ENCODE peak calls at places on chromosome 5, in eight cellular contexts. O, K, P, C, J, Z, B and F are unnamed samples.

GRCh38 chr5:32190094-32190493 is 16.0 kb upstream of the GOLPH3 start:
- ATAC-seq in K (no peak), J (no peak), O (no peak), P (peak), B (no peak), C (peak), Z (no peak), F (peak)

GRCh38 chr5:16082053-16082452 is 97.5 kb downstream of the MARCHF11 start:
- ATAC-seq in Z (no peak), C (no peak), P (no peak), J (no peak), B (no peak), O (no peak), K (no peak), F (no peak)

GRCh38 chr5:76074487-76074886 is 8.7 kb upstream of the SV2C start:
- ATAC-seq in O (no peak), J (no peak), Z (peak), K (peak), B (peak), P (peak), C (no peak), F (no peak)

GRCh38 chr5:149379177-149379761 is at the start of gene IL17B:
- ATAC-seq in P (no peak), O (no peak), J (no peak), Z (no peak), K (no peak), B (no peak), C (no peak), F (no peak)

GRCh38 chr5:127936439-127936972 is 147.1 kb upstream of the SLC12A2 start:
- ATAC-seq in J (peak), O (no peak), Z (peak), P (no peak), K (peak), B (peak), C (no peak), F (no peak)

GRCh38 chr5:7261049-7261448 is 134.9 kb upstream of the ADCY2 start:
- ATAC-seq in O (peak), C (no peak), B (peak), Z (no peak), K (no peak), P (peak), J (peak), F (no peak)

GRCh38 chr5:138637256-138637655 is 62.1 kb upstream of the HSPA9 start:
- ATAC-seq in P (no peak), J (no peak), Z (no peak), O (no peak), K (no peak), C (no peak), B (no peak), F (no peak)

GRCh38 chr5:161314033-161314432 is 232.5 kb downstream of the GABRB2 start:
- ATAC-seq in K (no peak), Z (no peak), J (no peak), O (peak), B (no peak), C (no peak), P (peak), F (no peak)

GRCh38 chr5:134458676-134459403 is 47.2 kb upstream of the CDKN2AIPNL start:
- ATAC-seq in J (no peak), C (peak), O (no peak), Z (no peak), B (no peak), P (no peak), K (no peak), F (peak)

GRCh38 chr5:78404682-78405293 is 44.4 kb downstream of the SCAMP1 start:
- ATAC-seq in J (no peak), O (no peak), C (no peak), B (peak), K (peak), P (no peak), Z (no peak), F (no peak)

GRCh38 chr5:139513852-139514485 is 31.4 kb upstream of the STING1 start:
- ATAC-seq in J (no peak), B (peak), P (no peak), O (peak), Z (no peak), K (no peak), C (peak), F (no peak)

GRCh38 chr5:82149434-82149833 is 128.7 kb downstream of the RPS23 start:
- ATAC-seq in O (no peak), K (no peak), B (no peak), P (no peak), Z (no peak), J (no peak), C (no peak), F (no peak)

GRCh38 chr5:169646856-169647255 is 9.8 kb downstream of the DOCK2 start:
- ATAC-seq in J (no peak), B (peak), O (no peak), P (no peak), K (no peak), Z (no peak), C (no peak), F (no peak)

GRCh38 chr5:134846641-134846960 is 833 bp downstream of the C5orf24 start:
- ATAC-seq in B (peak), P (no peak), Z (no peak), K (peak), O (no peak), J (peak), C (peak), F (no peak)

GRCh38 chr5:135750506-135750905 is 84.0 kb upstream of the SLC25A48 start:
- ATAC-seq in C (no peak), K (no peak), B (no peak), J (no peak), Z (no peak), O (no peak), P (no peak), F (no peak)

GRCh38 chr5:177071671-177072385 is 14.9 kb upstream of the FGFR4 start:
- ATAC-seq in K (peak), B (peak), Z (peak), C (peak), O (peak), J (peak), P (peak), F (peak)

GRCh38 chr5:53930457-53930856 is 370.0 kb downstream of the NDUFS4 start:
- ATAC-seq in P (no peak), C (no peak), Z (no peak), B (no peak), J (no peak), O (no peak), K (no peak), F (no peak)

GRCh38 chr5:111337133-111337532 is 112.9 kb downstream of the CAMK4 start:
- ATAC-seq in P (no peak), C (no peak), B (peak), Z (no peak), J (no peak), O (no peak), K (peak), F (no peak)

GRCh38 chr5:39362646-39363045 is 1.6 kb downstream of the C9 start:
- ATAC-seq in J (no peak), B (no peak), P (no peak), Z (no peak), C (no peak), K (no peak), O (no peak), F (no peak)

GRCh38 chr5:76953551-76954382 is 922 bp downstream of the CRHBP start:
- ATAC-seq in O (peak), J (peak), Z (no peak), K (peak), C (peak), B (no peak), P (peak), F (peak)

GRCh38 chr5:29069104-29069402 is 2030.7 kb upstream of the CDH9 start:
- ATAC-seq in K (no peak), P (no peak), B (no peak), J (no peak), O (no peak), C (no peak), Z (no peak), F (no peak)

GRCh38 chr5:55062039-55062779 is 38.2 kb downstream of the GZMK start:
- ATAC-seq in P (peak), J (peak), B (no peak), O (no peak), K (peak), C (no peak), Z (peak), F (no peak)

GRCh38 chr5:177440211-177440989 is 6.2 kb upstream of the PRR7 start:
- ATAC-seq in K (peak), P (no peak), J (no peak), O (no peak), C (no peak), Z (no peak), B (no peak), F (no peak)

GRCh38 chr5:79091064-79091463 is 20.5 kb upstream of the BHMT start:
- ATAC-seq in P (no peak), B (no peak), O (no peak), K (no peak), J (no peak), C (peak), Z (no peak), F (peak)

GRCh38 chr5:3599283-3600105 is 3.9 kb downstream of the IRX1 start:
- ATAC-seq in O (no peak), C (no peak), K (no peak), B (no peak), J (peak), P (peak), Z (no peak), F (no peak)
- TF ChIP-seq CTCF in O (peak), C (no peak), K (no peak), B (no peak), J (peak), P (no peak), Z (no peak), F (no peak)

GRCh38 chr5:13331585-13331984 is 612.9 kb downstream of the DNAH5 start:
- ATAC-seq in P (no peak), O (no peak), J (no peak), K (no peak), C (no peak), Z (no peak), B (no peak), F (no peak)

GRCh38 chr5:13322769-13323168 is 621.7 kb downstream of the DNAH5 start:
- ATAC-seq in O (no peak), Z (no peak), K (no peak), C (no peak), P (no peak), B (no peak), J (no peak), F (no peak)

GRCh38 chr5:13325765-13326164 is 618.7 kb downstream of the DNAH5 start:
- ATAC-seq in Z (no peak), J (no peak), C (no peak), O (peak), P (no peak), B (no peak), K (no peak), F (no peak)

DNA sequence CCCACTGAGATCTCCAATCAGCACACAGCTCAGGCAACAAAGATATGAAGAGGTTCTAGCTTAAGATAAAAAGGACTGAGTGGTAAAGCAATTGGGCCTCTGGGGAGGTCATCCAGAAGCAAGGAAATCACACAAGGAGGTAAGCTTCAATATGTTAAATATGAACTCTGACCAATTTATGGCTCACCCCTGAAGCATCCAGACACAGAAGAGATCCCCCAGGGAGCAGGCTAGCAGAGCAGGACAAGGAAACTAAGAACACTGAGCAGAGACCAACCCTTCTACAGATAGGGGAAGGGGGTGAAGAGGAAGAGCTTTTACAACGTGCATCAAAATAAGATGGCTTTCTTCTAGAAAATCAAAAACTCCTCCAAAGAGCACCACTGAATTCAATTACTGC is 616.2 kb downstream of the DNAH5 start:
- ATAC-seq in K (no peak), J (no peak), C (no peak), O (no peak), Z (no peak), B (no peak), P (no peak), F (no peak)
- TF ChIP-seq CTCF in K (no peak), J (no peak), C (no peak), O (no peak), Z (no peak), B (no peak), P (no peak), F (no peak)

DNA sequence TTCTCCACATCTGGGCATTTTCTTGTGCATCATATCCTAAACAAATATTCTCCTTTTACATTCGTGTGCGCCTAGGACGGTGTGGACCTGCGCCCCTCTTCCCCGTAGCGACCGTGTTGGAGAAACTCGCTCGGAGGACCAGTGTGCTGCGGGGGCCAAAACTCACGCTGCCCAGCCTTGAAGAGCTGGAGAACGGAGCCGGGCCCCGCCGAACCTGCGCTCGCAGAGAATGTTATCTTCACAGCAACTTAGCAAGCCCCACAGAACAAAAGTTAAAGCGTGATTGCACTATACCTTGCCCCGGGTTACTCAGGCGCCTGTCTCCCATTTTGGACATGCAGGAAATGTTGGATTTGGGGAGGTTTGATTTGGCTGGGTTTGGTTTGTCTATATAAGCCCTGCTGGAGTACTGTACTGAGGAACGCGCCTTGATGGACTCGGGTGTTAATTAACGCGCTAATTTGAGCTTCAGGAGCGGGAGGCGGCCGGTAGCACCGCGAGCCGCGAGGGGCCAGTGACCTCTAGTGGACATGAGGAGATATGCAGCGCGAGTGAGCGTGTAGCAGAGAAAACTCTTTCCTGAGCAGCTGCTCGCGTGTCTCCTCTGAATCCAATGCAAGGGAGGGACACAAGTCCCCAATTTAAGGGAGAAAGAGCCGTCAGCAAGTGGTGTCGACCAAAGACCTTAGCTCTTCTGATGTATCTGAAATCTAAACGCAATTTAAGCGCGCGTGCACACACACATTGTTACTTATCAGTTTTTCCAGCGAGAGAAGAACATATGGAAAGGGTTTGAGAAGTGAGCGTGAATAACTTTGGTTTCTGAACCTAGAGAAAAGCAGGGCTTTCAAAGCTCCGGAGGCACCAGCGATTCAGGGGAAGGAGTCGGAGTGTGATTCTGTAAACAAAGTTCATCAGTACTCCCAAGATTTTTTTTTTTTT is 192.1 kb downstream of the MEF2C start:
- ATAC-seq in J (peak), B (peak), C (peak), K (peak), Z (peak), P (peak), O (peak), F (peak)
- TF ChIP-seq CTCF in J (peak), B (peak), C (peak), K (peak), Z (peak), P (peak), O (peak), F (peak)

GRCh38 chr5:165029471-165029870 is 1524.1 kb downstream of the MAT2B start:
- ATAC-seq in P (peak), B (peak), K (no peak), Z (no peak), O (peak), C (no peak), J (no peak), F (no peak)
- TF ChIP-seq CTCF in P (peak), B (peak), K (no peak), Z (no peak), O (peak), C (no peak), J (peak), F (no peak)

GRCh38 chr5:114101153-114101552 is 260.7 kb upstream of the KCNN2 start:
- ATAC-seq in O (peak), J (no peak), Z (no peak), P (peak), B (peak), C (no peak), K (no peak), F (no peak)
- TF ChIP-seq CTCF in O (peak), J (peak), Z (no peak), P (peak), B (peak), C (peak), K (peak), F (peak)

GRCh38 chr5:117326997-117327396 is 752.4 kb upstream of the SEMA6A start:
- ATAC-seq in C (no peak), J (no peak), O (no peak), P (no peak), Z (no peak), K (no peak), B (no peak), F (peak)
- TF ChIP-seq CTCF in C (no peak), J (no peak), O (no peak), P (no peak), Z (no peak), K (no peak), B (no peak), F (no peak)

DNA sequence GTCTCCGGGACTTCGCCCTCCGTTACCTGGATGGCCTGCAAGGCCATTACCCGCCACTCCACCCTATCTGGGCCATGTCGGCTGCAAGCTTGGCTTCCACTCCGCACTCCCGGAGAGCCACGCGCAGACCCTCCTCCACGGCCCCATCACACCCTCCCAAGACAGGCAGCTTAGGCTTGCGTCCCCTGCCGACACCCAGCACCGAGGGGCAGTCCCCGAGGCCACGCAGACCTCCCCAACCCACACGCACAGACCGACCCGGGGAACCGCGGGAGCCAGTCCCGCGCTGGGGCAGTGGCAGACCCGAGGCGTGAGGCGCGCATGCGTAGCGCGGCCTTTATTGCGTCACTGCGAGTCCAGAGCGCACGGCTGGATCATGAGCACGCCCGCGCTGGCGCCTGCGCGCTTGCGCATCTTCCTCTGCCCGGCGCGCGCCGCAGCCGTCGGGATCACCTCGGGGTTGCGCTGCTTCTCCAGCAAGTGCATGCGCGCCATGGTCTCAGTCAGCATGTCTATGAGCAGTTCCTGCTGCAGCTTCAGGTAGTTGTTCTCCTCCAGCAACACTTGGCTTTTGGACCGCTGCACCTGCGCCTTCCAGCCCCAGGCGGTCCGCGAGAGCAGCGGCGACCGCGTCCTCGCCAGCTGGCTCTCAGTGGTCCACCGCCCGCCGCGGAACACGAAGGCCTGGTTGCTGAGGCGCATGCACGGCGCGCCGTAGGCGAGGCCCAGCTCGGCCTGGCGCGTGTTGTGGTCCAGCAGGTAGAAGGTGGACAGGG is 2.4 kb downstream of the CBY3 start:
- ATAC-seq in K (peak), P (peak), O (peak), J (peak), Z (peak), B (peak), C (peak), F (peak)
- TF ChIP-seq CTCF in K (no peak), P (no peak), O (no peak), J (no peak), Z (no peak), B (no peak), C (no peak), F (no peak)

GRCh38 chr5:157303667-157304327 is 37.9 kb downstream of the CYFIP2 start:
- ATAC-seq in B (no peak), O (peak), K (peak), P (peak), J (no peak), C (peak), Z (peak), F (no peak)
- TF ChIP-seq CTCF in B (peak), O (peak), K (peak), P (no peak), J (no peak), C (no peak), Z (no peak), F (no peak)

GRCh38 chr5:74639538-74640449 is 734 bp downstream of the ENC1 start:
- ATAC-seq in C (peak), P (peak), K (peak), O (peak), B (peak), J (peak), Z (peak), F (peak)
- TF ChIP-seq CTCF in C (peak), P (no peak), K (peak), O (no peak), B (peak), J (peak), Z (no peak), F (no peak)

DNA sequence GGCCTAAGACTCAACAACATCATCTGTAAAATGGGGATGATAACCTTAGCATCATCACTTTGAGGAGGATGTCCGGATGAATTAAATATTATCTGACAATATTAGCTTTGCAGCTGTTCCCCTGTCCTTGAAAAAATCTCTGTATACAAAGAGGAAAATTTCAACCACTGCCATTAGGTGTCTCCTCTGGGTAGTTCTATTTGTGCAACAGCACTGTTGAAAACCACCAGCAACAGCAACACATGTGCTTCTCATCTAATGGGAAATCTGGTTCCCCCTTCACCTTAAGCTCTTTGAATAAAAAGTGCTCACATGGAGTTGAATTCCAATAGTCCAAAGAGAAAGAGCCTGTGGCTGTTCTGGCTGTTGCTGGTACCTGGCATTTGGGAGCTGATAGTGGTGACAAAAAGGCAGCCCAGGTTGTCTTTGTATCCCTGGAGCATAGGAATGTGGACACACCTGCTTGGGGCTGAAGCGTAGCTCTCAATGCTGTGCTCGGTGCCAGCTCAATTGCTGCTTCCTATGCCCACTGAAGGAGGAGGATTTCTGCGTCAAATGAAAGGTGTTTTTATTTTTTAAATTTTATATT is 322.1 kb upstream of the MSX2 start:
- ATAC-seq in P (no peak), C (no peak), O (peak), Z (no peak), J (no peak), K (no peak), B (no peak), F (no peak)
- TF ChIP-seq CTCF in P (no peak), C (no peak), O (peak), Z (no peak), J (no peak), K (no peak), B (no peak), F (no peak)